ENCODE peak calls at places on chromosomes 6 and 20, in four cellular contexts. Z is T1000, J is endothelial cell, X is heart left ventricle. E is an unnamed sample.

GRCh38 chr6:78935561-78935960 is 68.2 kb downstream of the IRAK1BP1 start:
- DNase-seq in Z (no peak), J (no peak), X (no peak), E (no peak)

GRCh38 chr6:136173519-136174507 is 76.3 kb downstream of the MTFR2 start:
- DNase-seq in Z (no peak), J (no peak), X (peak), E (peak)

GRCh38 chr6:35710241-35710847 is 21.6 kb upstream of the FKBP5 start:
- DNase-seq in Z (no peak), J (no peak), X (no peak), E (peak)

GRCh38 chr6:15914553-15914952 is 214.3 kb upstream of the MYLIP start:
- DNase-seq in Z (no peak), J (no peak), X (no peak), E (no peak)

GRCh38 chr20:20548527-20549266 is 163.7 kb downstream of the RALGAPA2 start:
- DNase-seq in Z (no peak), J (no peak), X (no peak), E (peak)

GRCh38 chr6:106757722-106758467 is 128.5 kb downstream of the QRSL1 start:
- DNase-seq in Z (no peak), J (no peak), X (no peak), E (no peak)

GRCh38 chr6:47595785-47596184 is 102.6 kb upstream of the ADGRF4 start:
- DNase-seq in Z (no peak), J (no peak), X (no peak), E (peak)

GRCh38 chr6:10397756-10398438 is 17.0 kb downstream of the TFAP2A start:
- DNase-seq in Z (no peak), J (peak), X (no peak), E (no peak)

GRCh38 chr6:169640983-169641382 is 60.8 kb downstream of the WDR27 start:
- DNase-seq in Z (no peak), J (no peak), X (no peak), E (no peak)

GRCh38 chr6:157023958-157024357 is 246.8 kb downstream of the ARID1B start:
- DNase-seq in Z (no peak), J (no peak), X (no peak), E (no peak)

GRCh38 chr20:9515211-9515580 is 806 bp downstream of the LAMP5 start:
- DNase-seq in Z (no peak), J (no peak), X (no peak), E (no peak)

GRCh38 chr6:36631326-36632046 is 37.3 kb downstream of the SRSF3 start:
- DNase-seq in Z (no peak), J (no peak), X (no peak), E (no peak)

GRCh38 chr20:3646651-3647050 is 16.5 kb downstream of the GFRA4 start:
- DNase-seq in Z (no peak), J (no peak), X (no peak), E (no peak)

GRCh38 chr6:20141931-20142330 is 70.3 kb downstream of the MBOAT1 start:
- DNase-seq in Z (no peak), J (no peak), X (no peak), E (no peak)

GRCh38 chr20:57993738-57994431 is 234.6 kb downstream of the ANKRD60 start:
- DNase-seq in Z (no peak), J (no peak), X (no peak), E (no peak)

GRCh38 chr6:138161434-138162103 is at the start of gene ARFGEF3:
- DNase-seq in Z (peak), J (peak), X (peak), E (peak)

GRCh38 chr6:50966532-50966931 is 147.9 kb downstream of the TFAP2B start:
- DNase-seq in Z (no peak), J (no peak), X (no peak), E (no peak)

GRCh38 chr6:10522929-10523573 is 1.9 kb downstream of the GCNT2 start:
- DNase-seq in Z (no peak), J (no peak), X (no peak), E (no peak)

GRCh38 chr6:6998194-6998569 is 109.6 kb upstream of the RREB1 start:
- DNase-seq in Z (no peak), J (no peak), X (no peak), E (no peak)